ENCODE peak calls at places on chromosomes 13 and 19, in four cellular contexts. J, I, K and X are unnamed samples.

GRCh38 chr19:3250675-3251074 is 26.2 kb downstream of the CELF5 start:
- DNase-seq in J (no peak), I (peak; percentile 43), K (peak; percentile 38), X (no peak)

GRCh38 chr13:36072127-36072526 is 59.1 kb downstream of the DCLK1 start:
- DNase-seq in J (no peak), I (no peak), K (no peak), X (no peak)

GRCh38 chr19:12956446-12957388 is at the start of gene GADD45GIP1:
- DNase-seq in J (peak; percentile 89), I (peak; percentile 90), K (peak; percentile 91), X (peak; percentile 86)

GRCh38 chr19:10238172-10238783 is 7.1 kb upstream of the S1PR2 start:
- DNase-seq in J (no peak), I (peak; percentile 83), K (peak; percentile 77), X (no peak)

GRCh38 chr19:2477141-2477710 is 1.3 kb downstream of the GADD45B start:
- DNase-seq in J (peak; percentile 44), I (peak; percentile 63), K (peak; percentile 50), X (peak; percentile 47)

GRCh38 chr19:17616686-17616960 is 61.2 kb downstream of the COLGALT1 start:
- DNase-seq in J (no peak), I (no peak), K (no peak), X (no peak)

GRCh38 chr13:27082325-27082724 is 89.3 kb downstream of the USP12 start:
- DNase-seq in J (no peak), I (no peak), K (no peak), X (no peak)

GRCh38 chr19:45955905-45956608 is 17.6 kb downstream of the NOVA2 start:
- DNase-seq in J (no peak), I (no peak), K (peak; percentile 85), X (no peak)

GRCh38 chr13:59562924-59563323 is 600.8 kb downstream of the DIAPH3 start:
- DNase-seq in J (no peak), I (no peak), K (no peak), X (no peak)

GRCh38 chr19:56367829-56368711 is 25.3 kb downstream of the ZNF582 start:
- DNase-seq in J (peak; percentile 93), I (peak; percentile 98), K (no peak), X (peak; percentile 83)

GRCh38 chr13:36131215-36131930 is at the start of gene DCLK1:
- DNase-seq in J (peak; percentile 85), I (peak; percentile 54), K (no peak), X (no peak)

GRCh38 chr13:94661396-94661795 is 50.9 kb downstream of the SOX21 start:
- DNase-seq in J (peak; percentile 40), I (no peak), K (no peak), X (no peak)

GRCh38 chr13:78603240-78603947 is at the start of gene POU4F1:
- DNase-seq in J (peak; percentile 93), I (no peak), K (no peak), X (peak; percentile 72)

GRCh38 chr13:40986328-40986856 is 32.7 kb downstream of the ELF1 start:
- DNase-seq in J (no peak), I (peak; percentile 32), K (peak; percentile 71), X (no peak)

GRCh38 chr13:40317980-40318327 is 348.5 kb downstream of the FOXO1 start:
- DNase-seq in J (no peak), I (no peak), K (no peak), X (no peak)

DNA sequence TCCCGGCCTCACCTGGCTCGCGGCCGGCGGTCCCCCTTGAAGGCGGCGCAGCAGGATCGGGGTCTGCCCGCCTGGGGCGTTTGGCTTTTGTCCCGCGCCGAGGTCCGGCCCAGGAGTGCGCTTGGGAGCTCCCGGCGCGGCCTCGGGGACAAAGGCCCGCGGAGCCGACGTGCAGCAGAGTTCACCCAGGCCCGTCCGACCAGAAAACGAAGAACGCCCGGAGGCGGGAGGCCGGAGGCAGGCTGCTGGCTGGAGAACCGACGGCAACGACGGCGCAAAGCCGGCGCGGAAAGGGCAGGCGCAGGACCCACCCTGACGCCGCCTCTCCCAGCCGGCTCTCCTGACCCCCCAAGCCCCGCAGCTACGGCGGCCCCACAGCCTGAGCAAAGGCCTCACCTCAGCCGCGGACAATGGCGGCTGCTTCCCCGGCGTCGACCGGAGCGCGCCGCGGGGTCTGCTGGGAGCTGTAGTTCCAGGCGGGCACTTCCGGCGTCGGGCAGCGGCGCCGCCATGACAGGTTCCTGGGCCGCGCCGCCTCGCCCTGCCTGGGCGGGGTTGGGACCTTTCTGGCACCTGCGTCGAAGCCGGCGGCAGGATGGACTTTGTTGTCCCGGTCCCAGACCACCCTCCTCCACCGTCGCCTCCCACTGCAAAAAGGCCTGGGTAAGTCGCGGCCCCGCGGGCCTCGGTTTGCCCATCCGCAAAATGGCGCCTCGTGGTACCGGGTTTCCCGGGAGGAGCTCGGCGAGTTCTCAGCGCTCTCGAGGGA is at the start of gene ZNF606:
- DNase-seq in J (peak; percentile 96), I (peak; percentile 96), K (peak; percentile 81), X (peak; percentile 44)
- H3K9me3 ChIP-seq in J (peaks cover 26% of the 10 kb centered on the region), I (no peaks in the 10 kb centered on the region), K (peaks cover 74% of the 10 kb centered on the region), X (no peaks in the 10 kb centered on the region)

DNA sequence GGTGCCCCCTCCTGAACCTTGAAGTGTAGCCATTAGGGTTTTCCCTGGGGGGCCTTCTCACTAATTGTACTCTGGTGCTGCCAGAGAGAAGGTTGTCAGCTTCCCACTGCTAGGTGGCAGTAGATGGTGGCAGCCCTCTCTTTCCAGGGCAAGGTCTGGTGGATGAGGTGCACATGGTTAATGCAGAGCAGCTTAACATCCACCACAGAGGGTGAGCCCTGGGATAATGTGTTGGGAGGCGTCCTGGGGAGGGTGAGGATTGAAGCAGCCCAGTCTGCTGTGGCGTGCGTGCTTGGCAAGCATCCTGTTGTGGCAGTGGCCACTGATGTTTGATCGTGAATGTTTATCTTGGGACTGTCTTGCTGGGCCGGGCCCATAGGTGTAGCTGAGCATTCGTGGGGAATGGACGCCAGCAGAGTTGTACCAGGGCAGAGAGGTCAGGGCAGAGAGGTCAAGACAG is 5.8 kb downstream of the EGLN2 start:
- DNase-seq in J (no peak), I (peak; percentile 24), K (no peak), X (no peak)
- TF ChIP-seq EZH2phosphoT487 in J (no peak), I (no peak), K (no peak), X (no peak)

DNA sequence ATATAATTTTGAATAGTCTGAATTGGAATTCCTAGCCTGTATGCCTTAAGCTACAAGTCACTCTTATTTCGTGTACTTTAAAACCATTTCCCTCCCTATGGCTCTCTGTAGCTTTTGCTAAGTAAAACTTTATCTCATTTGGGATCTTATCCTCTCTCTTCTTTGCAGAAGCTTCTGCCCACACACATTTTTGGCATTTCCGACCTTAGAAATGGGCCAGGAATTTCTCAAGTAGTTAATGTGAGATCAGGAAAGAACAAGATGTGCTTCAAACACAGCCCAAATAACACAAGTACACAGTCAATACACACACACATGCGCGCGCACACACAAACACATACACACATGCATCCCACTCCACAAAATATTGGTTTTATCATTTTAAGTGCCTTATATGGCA is 931.0 kb upstream of the MIR17HG start:
- DNase-seq in J (no peak), I (peak; percentile 74), K (peak; percentile 6), X (no peak)
- TF ChIP-seq EZH2 in J (no peak), I (no peak), K (no peak), X (no peak)

GRCh38 chr19:44476559-44477408 is 23.5 kb downstream of the ZNF180 start:
- DNase-seq in J (peak; percentile 12), I (peak; percentile 39), K (peak; percentile 7), X (no peak)
- H3K9me3 ChIP-seq in J (peaks cover 77% of the 10 kb centered on the region), I (peaks cover 33% of the 10 kb centered on the region), K (peaks cover 70% of the 10 kb centered on the region), X (peaks cover 2% of the 10 kb centered on the region)

GRCh38 chr19:29478578-29479565 is 46.9 kb upstream of the VSTM2B start:
- DNase-seq in J (peak; percentile 85), I (peak; percentile 40), K (no peak), X (no peak)
- TF ChIP-seq EZH2phosphoT487 in J (no peak), I (no peak), K (no peak), X (no peak)

DNA sequence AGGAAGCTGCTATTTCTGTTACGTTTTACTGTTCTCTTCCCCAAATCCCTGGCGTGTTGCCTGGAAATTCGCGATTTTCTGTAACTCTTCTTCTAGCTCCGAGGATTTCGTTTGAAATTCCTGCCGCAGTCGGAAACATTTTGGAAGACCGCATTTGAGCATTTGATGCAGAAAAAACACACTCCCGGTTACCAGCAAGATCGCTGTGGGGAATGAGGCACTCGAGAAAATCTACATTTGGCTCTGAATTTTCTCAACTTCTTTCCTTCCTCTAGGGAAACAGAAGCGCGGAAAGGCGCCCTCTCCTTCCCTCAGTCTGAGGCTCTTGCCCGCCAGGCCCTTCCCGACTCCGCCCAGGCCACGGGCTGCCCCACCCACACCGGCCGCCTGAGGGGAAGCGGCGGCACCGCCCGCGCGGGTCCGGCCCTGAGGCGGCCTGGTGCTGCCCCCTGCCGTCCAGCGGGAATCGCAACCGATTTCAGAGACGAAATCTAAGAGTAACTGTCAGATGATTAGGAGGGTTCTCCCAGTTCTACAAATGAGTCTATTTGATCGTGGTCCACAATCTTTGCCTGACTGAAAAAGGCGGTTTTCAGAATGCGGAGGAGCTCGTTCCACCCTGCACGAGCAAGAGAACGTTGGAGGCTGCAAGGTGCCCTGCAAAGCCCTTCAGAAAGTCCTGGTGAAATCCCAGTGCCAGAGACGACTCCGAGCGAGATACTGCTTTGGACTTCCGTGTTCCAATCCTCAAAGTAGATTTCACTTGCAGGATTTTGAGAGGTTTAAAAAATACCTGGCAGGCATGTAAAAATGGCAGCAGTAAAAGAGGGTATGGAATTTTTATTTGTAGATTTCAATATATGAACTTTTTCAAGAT is 18.4 kb upstream of the TUBGCP3 start:
- DNase-seq in J (peak; percentile 96), I (peak; percentile 95), K (peak; percentile 80), X (peak; percentile 86)
- TF ChIP-seq EZH2 in J (no peak), I (no peak), K (no peak), X (no peak)

GRCh38 chr13:98490195-98490771 is 86.6 kb downstream of the STK24 start:
- DNase-seq in J (no peak), I (no peak), K (no peak), X (no peak)
- H3K9me3 ChIP-seq in J (no peaks in the 10 kb centered on the region), I (no peaks in the 10 kb centered on the region), K (no peaks in the 10 kb centered on the region), X (no peaks in the 10 kb centered on the region)

DNA sequence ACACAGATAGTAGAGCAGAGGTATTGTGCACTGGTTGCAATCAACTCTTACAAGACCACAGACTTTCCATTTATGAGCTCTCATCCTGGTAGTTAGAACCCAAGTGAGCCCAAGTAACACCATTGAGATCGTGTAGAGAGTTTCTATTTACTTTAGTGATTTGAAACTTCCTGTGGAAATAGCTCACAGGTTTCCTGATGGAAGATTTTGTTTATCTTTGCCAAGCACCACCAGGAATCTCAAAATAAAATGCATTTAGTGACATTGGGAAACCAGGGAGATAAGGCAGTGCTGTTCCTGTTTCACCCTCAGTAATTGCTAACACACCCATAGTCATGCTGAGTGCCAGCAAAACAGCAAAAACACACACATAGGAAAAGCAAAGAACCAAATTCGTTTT is 102.5 kb downstream of the FLT1 start:
- DNase-seq in J (no peak), I (peak; percentile 5), K (no peak), X (no peak)
- TF ChIP-seq EZH2phosphoT487 in J (no peak), I (no peak), K (no peak), X (no peak)